ENCODE peak calls at places on chromosome 19, in seven cellular contexts. K is fibroblast of pulmonary artery, G is cardiac fibroblast, C is foreskin fibroblast, A is PC-9, Q is fibroblast of mammary gland, S is WERI-Rb-1. B is an unnamed sample.
A peak's percentile ranks its signal among the peaks of the same experiment; 100 is the strongest.

GRCh38 chr19:33758541-33759013 is 38.1 kb upstream of the KCTD15 start:
- DNase-seq in K (no peak), G (no peak), C (no peak), A (no peak), Q (no peak), S (no peak), B (no peak)

GRCh38 chr19:3057275-3057714 is 5.0 kb downstream of the TLE5 start:
- DNase-seq in K (peak; percentile 77), G (peak; percentile 93), C (peak; percentile 64), A (peak; percentile 45), Q (peak; percentile 69), S (no peak), B (peak; percentile 56)

GRCh38 chr19:18469245-18470107 is 31.5 kb upstream of the ISYNA1 start:
- DNase-seq in K (peak; percentile 77), G (peak; percentile 81), C (peak; percentile 81), A (no peak), Q (peak; percentile 75), S (peak; percentile 69), B (no peak)

GRCh38 chr19:57171551-57172081 is 4.3 kb upstream of the DUXA start:
- DNase-seq in K (peak; percentile 35), G (peak; percentile 43), C (peak; percentile 49), A (peak; percentile 35), Q (peak; percentile 17), S (peak; percentile 36), B (peak; percentile 3)

GRCh38 chr19:54707932-54708331 is 16.3 kb upstream of the KIR3DL3 start:
- DNase-seq in K (no peak), G (no peak), C (no peak), A (no peak), Q (no peak), S (no peak), B (no peak)

GRCh38 chr19:14409157-14410053 is 9.7 kb downstream of the DDX39A start:
- DNase-seq in K (no peak), G (no peak), C (no peak), A (no peak), Q (no peak), S (no peak), B (no peak)

GRCh38 chr19:54883228-54883627 is 9.2 kb downstream of the FCAR start:
- DNase-seq in K (no peak), G (no peak), C (no peak), A (no peak), Q (no peak), S (no peak), B (no peak)

GRCh38 chr19:10907925-10908324 is 20.5 kb downstream of the YIPF2 start:
- DNase-seq in K (no peak), G (no peak), C (no peak), A (no peak), Q (no peak), S (no peak), B (no peak)

GRCh38 chr19:51586799-51587198 is 15.7 kb downstream of the ZNF175 start:
- DNase-seq in K (no peak), G (no peak), C (no peak), A (no peak), Q (no peak), S (no peak), B (no peak)

GRCh38 chr19:35793381-35794165 is 18.2 kb downstream of the ARHGAP33 start:
- DNase-seq in K (peak; percentile 15), G (peak; percentile 21), C (peak; percentile 55), A (no peak), Q (peak; percentile 52), S (no peak), B (no peak)

GRCh38 chr19:34575206-34575605 is 93.6 kb downstream of the WTIP start:
- DNase-seq in K (no peak), G (no peak), C (no peak), A (no peak), Q (no peak), S (no peak), B (no peak)

GRCh38 chr19:6811378-6811777 is 38.9 kb downstream of the VAV1 start:
- DNase-seq in K (no peak), G (no peak), C (no peak), A (no peak), Q (no peak), S (no peak), B (no peak)

GRCh38 chr19:57269515-57270250 is 10.6 kb upstream of the ZNF460 start:
- DNase-seq in K (peak; percentile 72), G (peak; percentile 65), C (peak; percentile 87), A (no peak), Q (peak; percentile 89), S (no peak), B (peak; percentile 96)

GRCh38 chr19:43755256-43755801 is 567 bp upstream of the SMG9 start:
- DNase-seq in K (peak; percentile 78), G (peak; percentile 78), C (peak; percentile 87), A (peak; percentile 80), Q (peak; percentile 68), S (no peak), B (peak; percentile 30)

GRCh38 chr19:38134538-38135149 is 89.4 kb downstream of the DPF1 start:
- DNase-seq in K (peak; percentile 60), G (peak; percentile 50), C (peak; percentile 63), A (peak; percentile 20), Q (peak; percentile 59), S (no peak), B (no peak)

GRCh38 chr19:28578786-28579505 is 634.0 kb downstream of the UQCRFS1 start:
- DNase-seq in K (no peak), G (no peak), C (no peak), A (no peak), Q (no peak), S (no peak), B (no peak)

GRCh38 chr19:3712663-3713531 is 4.7 kb downstream of the TJP3 start:
- DNase-seq in K (no peak), G (no peak), C (no peak), A (no peak), Q (no peak), S (no peak), B (no peak)

GRCh38 chr19:21698215-21698614 is 69.2 kb downstream of the ZNF100 start:
- DNase-seq in K (peak; percentile 29), G (peak; percentile 21), C (peak; percentile 16), A (no peak), Q (peak; percentile 18), S (no peak), B (peak; percentile 8)

GRCh38 chr19:6963937-6964336 is 57.3 kb downstream of the MBD3L2B start:
- DNase-seq in K (no peak), G (no peak), C (no peak), A (no peak), Q (no peak), S (peak; percentile 7), B (no peak)

GRCh38 chr19:51901860-51902259 is 3.0 kb downstream of the ZNF649 start:
- DNase-seq in K (no peak), G (no peak), C (peak; percentile 14), A (no peak), Q (no peak), S (no peak), B (no peak)

GRCh38 chr19:7013678-7014077 is 7.6 kb downstream of the MBD3L2B start:
- DNase-seq in K (peak; percentile 23), G (peak; percentile 7), C (no peak), A (no peak), Q (peak; percentile 27), S (no peak), B (no peak)

DNA sequence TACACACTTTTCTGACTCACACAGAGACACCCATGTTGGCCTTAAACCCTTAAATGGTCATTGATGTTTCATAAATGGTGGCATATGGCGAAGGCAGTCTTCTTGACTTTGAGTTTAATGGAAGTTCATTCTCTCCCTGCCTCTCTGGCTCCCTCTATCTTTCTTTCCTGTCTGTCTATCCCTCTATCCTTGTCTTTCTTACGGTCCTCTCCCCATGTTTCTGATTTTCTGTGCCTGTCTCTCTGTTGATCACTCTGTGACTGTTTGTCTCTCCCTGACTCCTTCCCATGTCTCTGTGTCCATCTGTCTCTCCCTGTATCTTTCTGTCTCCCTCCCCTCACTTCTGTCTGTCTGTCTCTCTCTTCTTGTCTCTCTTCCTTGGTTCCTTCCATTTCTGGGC is 43.2 kb upstream of the SHKBP1 start:
- DNase-seq in K (no peak), G (no peak), C (peak; percentile 21), A (no peak), Q (peak; percentile 10), S (no peak), B (no peak)
- TF ChIP-seq CTCF in K (peak; percentile 31), G (peak; percentile 42), C (peak; percentile 16), A (peak; percentile 23), Q (peak; percentile 45), S (no peak), B (peak; percentile 6)

DNA sequence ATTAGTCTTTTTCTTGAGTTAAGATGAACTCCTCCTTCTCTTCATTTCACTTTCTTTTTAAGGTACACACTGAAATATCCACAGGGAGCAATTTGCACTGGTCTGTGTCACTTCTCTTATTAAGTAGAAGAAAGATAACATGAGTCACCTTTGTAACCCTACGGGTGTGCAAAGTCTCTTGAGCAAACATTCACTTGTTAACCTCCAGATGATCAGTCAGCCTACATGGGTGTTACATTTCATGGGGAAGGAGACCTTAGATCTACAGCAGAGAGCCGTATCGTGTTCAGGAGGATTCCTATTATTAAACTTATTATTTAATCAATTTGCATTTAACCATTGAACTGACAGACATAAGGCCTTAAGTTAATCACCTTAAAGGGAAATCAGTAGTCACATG is 5.1 kb downstream of the ZNF507 start:
- DNase-seq in K (no peak), G (no peak), C (peak; percentile 8), A (no peak), Q (peak; percentile 14), S (no peak), B (no peak)
- H3K4me3 ChIP-seq in K (no peak overlapping the region), G (no peak overlapping the region), C (no peak overlapping the region), A (peak overlapping the region; percentile 9), Q (no peak overlapping the region), S (no peak overlapping the region), B (no peak overlapping the region)

DNA sequence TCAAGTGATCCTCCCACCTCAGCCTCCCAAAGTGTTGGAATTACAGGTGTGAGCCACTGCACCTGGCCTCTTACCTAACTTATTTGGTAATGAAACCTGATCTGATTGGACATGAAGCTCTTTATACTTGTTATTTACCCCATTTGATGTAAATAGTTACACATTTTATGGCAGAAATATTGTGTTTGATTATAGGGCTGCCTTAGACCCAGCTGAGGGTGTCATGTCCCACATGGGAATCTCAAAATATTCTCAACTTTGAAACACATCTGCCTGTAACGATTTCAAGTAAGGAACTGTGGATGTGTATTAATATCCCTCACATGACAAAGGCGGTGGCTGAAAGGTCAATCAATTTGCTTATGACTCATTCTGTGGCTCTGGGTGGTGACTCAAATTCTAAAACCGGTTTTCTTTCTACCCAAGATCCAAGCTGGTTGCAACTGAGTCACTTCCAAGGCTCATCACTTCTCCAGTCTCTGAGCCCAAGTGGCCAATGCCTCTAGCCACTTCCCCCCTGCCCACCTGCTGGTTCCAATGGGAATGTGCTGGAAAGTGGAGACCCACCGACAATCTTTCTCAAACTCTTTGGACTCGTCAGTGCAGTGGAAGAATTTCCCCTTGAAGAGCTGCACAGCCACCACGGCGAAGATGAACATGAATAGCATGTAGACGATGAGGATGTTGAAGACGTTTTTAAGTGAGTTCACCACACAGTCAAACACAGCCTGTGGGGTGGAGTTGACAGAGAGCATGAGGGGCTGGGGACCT is 110.9 kb downstream of the IER2 start:
- DNase-seq in K (peak; percentile 68), G (peak; percentile 60), C (peak; percentile 95), A (peak; percentile 55), Q (peak; percentile 95), S (no peak), B (peak; percentile 84)
- TF ChIP-seq CTCF in K (no peak), G (peak; percentile 15), C (no peak), A (peak; percentile 43), Q (peak; percentile 16), S (no peak), B (peak; percentile 17)

GRCh38 chr19:23415561-23416191 is 20.4 kb upstream of the ZNF91 start:
- DNase-seq in K (peak; percentile 4), G (no peak), C (peak; percentile 13), A (peak; percentile 20), Q (no peak), S (peak; percentile 87), B (no peak)
- H3K4me3 ChIP-seq in K (peak overlapping the region; percentile 31), G (peak overlapping the region; percentile 17), C (peak overlapping the region; percentile 32), A (no peak overlapping the region), Q (no peak overlapping the region), S (peak overlapping the region; percentile 61), B (peak overlapping the region; percentile 41)